ENCODE peak calls at places on chromosomes 11 and 22, in six cellular contexts. W is left ventricle myocardium inferior, T is uterus, K is foreskin fibroblast, L is cardiac fibroblast, Z is lower leg skin. B is an unnamed sample.

GRCh38 chr11:88204353-88204752 is 29.1 kb upstream of the RAB38 start:
- DNase-seq in L (no peak), W (no peak), T (no peak), K (no peak), Z (no peak), B (no peak)

GRCh38 chr11:14070866-14071265 is 108.3 kb downstream of the SPON1 start:
- DNase-seq in L (no peak), K (no peak), T (no peak), Z (no peak), W (no peak), B (no peak)

GRCh38 chr22:44587004-44587793 is 89.2 kb upstream of the RTL6 start:
- DNase-seq in K (no peak), W (peak; percentile 12), L (no peak), T (no peak), Z (no peak), B (no peak)

GRCh38 chr11:1921576-1922141 is 2.2 kb downstream of the TNNT3 start:
- DNase-seq in T (peak; percentile 73), W (no peak), K (peak; percentile 41), Z (no peak), L (peak; percentile 93), B (no peak)

GRCh38 chr11:34052036-34052607 is 591 bp downstream of the CAPRIN1 start:
- DNase-seq in W (peak; percentile 94), Z (peak; percentile 78), T (peak; percentile 89), L (peak; percentile 84), K (peak; percentile 96), B (peak; percentile 36)

GRCh38 chr11:363948-364761 is 5.1 kb upstream of the B4GALNT4 start:
- DNase-seq in L (peak; percentile 34), T (no peak), W (no peak), Z (no peak), K (peak; percentile 72), B (no peak)

GRCh38 chr11:107696140-107696539 is 15.7 kb downstream of the SLN start:
- DNase-seq in L (peak; percentile 88), W (no peak), Z (no peak), K (peak; percentile 92), T (no peak), B (no peak)

GRCh38 chr11:64969209-64969608 is 2.7 kb downstream of the MAJIN start:
- DNase-seq in L (peak; percentile 61), K (peak; percentile 59), W (no peak), Z (no peak), T (no peak), B (no peak)

GRCh38 chr22:40638261-40638660 is 1.7 kb upstream of the MRTFA start:
- DNase-seq in L (no peak), W (no peak), T (no peak), Z (no peak), K (no peak), B (no peak)

GRCh38 chr22:23531283-23531921 is 48.7 kb downstream of the IGLL1 start:
- DNase-seq in Z (no peak), K (no peak), T (no peak), W (no peak), L (no peak), B (no peak)

GRCh38 chr11:131581006-131581405 is 210.6 kb downstream of the NTM start:
- DNase-seq in Z (no peak), K (no peak), W (no peak), T (no peak), L (no peak), B (no peak)

GRCh38 chr11:65822760-65823528 is 10.8 kb upstream of the SNX32 start:
- DNase-seq in Z (no peak), K (no peak), T (no peak), L (no peak), W (no peak), B (no peak)

GRCh38 chr11:37916331-37916730 is 1318.3 kb upstream of the RAG2 start:
- DNase-seq in K (no peak), T (no peak), W (no peak), L (no peak), Z (no peak), B (no peak)

GRCh38 chr22:46710842-46711241 is 27.2 kb downstream of the CERK start:
- DNase-seq in K (no peak), L (no peak), Z (no peak), W (no peak), T (no peak), B (no peak)

GRCh38 chr11:26467506-26467905 is 104.6 kb downstream of the MUC15 start:
- DNase-seq in L (no peak), Z (no peak), K (no peak), W (no peak), T (no peak), B (no peak)

GRCh38 chr11:114358711-114359110 is 41.6 kb downstream of the C11orf71 start:
- DNase-seq in K (no peak), T (no peak), W (no peak), Z (no peak), L (peak; percentile 49), B (no peak)

GRCh38 chr11:56659755-56660154 is 3.7 kb upstream of the OR5AR1 start:
- DNase-seq in W (no peak), K (no peak), T (no peak), Z (no peak), L (no peak), B (no peak)

GRCh38 chr22:24855794-24856193 is 49.8 kb downstream of the SGSM1 start:
- DNase-seq in Z (no peak), W (no peak), K (no peak), L (no peak), T (no peak), B (no peak)

GRCh38 chr22:17841836-17842235 is 67.6 kb upstream of the BID start:
- DNase-seq in K (no peak), L (no peak), Z (no peak), W (no peak), T (no peak), B (no peak)

GRCh38 chr11:33706961-33707360 is 6.3 kb upstream of the C11orf91 start:
- DNase-seq in Z (no peak), K (no peak), W (no peak), L (no peak), T (no peak), B (no peak)

GRCh38 chr11:68117896-68118470 is 3.2 kb downstream of the CHKA start:
- DNase-seq in Z (no peak), T (no peak), W (no peak), L (no peak), K (no peak), B (no peak)

GRCh38 chr22:37403267-37403960 is 23.9 kb downstream of the ELFN2 start:
- DNase-seq in W (no peak), T (no peak), Z (no peak), L (no peak), K (no peak), B (no peak)

GRCh38 chr11:61349189-61349751 is 12.4 kb downstream of the CYB561A3 start:
- DNase-seq in W (no peak), K (peak; percentile 60), L (no peak), Z (no peak), T (no peak), B (no peak)

GRCh38 chr22:26606611-26607010 is 11.2 kb downstream of the CRYBB1 start:
- DNase-seq in K (peak; percentile 53), L (peak; percentile 83), W (no peak), Z (no peak), T (no peak), B (no peak)

DNA sequence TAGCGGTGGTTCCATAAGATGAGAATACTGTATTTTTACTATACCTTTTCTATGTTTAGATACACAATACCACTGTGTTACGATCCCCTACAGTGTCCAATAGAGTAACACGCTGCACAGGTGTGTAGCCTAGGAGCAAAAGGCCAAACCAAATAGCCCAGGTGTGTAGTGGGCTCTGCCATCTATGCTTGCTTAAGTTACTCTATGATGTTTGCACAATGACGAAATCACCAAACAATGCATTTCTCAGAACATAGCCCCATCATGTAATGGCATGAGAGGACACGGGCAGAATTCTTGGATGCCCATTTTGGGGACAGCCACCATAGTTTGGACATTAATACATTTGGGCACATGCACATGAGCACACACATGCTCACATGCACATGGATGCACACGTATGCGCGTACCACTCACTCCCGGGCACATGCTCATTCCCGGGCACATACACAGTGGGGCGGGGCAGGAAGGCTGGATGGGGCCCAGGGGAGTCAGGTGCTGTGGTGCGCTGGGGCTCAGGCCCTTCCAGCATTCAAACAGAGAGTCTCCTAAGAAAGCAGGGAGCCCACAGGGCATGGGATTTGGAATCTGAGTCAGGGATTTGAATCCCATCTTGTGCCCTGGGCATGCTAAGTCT is 51.1 kb downstream of the RTN4R start:
- DNase-seq in L (no peak), K (no peak), W (no peak), Z (no peak), T (no peak), B (no peak)
- H3K4me3 ChIP-seq in L (no peak overlapping the region), K (no peak overlapping the region), W (no peak overlapping the region), Z (no peak overlapping the region), T (no peak overlapping the region), B (no peak overlapping the region)

GRCh38 chr11:21927628-21928027 is 265.3 kb upstream of the ANO5 start:
- DNase-seq in W (no peak), L (no peak), T (no peak), Z (no peak), K (no peak), B (no peak)

GRCh38 chr11:21931436-21932101 is 261.3 kb upstream of the ANO5 start:
- DNase-seq in Z (no peak), T (no peak), W (no peak), L (no peak), K (no peak), B (no peak)

GRCh38 chr11:21933095-21933494 is 259.8 kb upstream of the ANO5 start:
- DNase-seq in T (no peak), W (no peak), Z (no peak), K (no peak), L (peak; percentile 8), B (no peak)

GRCh38 chr11:21928834-21929233 is 264.1 kb upstream of the ANO5 start:
- DNase-seq in K (no peak), W (no peak), L (no peak), T (no peak), Z (no peak), B (no peak)
- H3K4me3 ChIP-seq in K (no peak overlapping the region), W (no peak overlapping the region), L (no peak overlapping the region), T (no peak overlapping the region), Z (no peak overlapping the region), B (no peak overlapping the region)

DNA sequence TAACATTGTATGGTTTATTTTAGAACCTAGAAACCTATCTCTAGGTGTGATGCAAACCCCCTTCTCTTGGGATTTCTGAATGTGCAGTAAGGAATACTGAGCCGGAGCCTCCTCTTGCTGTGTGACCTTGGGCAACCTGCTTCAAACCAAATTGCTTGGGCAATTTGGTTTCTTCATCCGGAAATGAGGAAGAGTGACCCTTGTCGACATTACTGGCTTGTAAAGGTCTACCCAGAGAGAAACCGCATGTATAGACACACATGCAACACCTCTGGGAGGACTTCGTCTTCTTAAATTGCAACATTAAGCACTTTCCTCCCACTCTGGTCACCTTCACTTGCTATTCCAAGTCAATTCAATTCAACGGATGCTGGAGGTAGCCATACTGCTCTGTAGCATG is 19.6 kb upstream of the TP53I11 start:
- DNase-seq in L (no peak), T (no peak), W (no peak), Z (no peak), K (no peak), B (no peak)
- H3K4me3 ChIP-seq in L (no peak overlapping the region), T (no peak overlapping the region), W (no peak overlapping the region), Z (no peak overlapping the region), K (no peak overlapping the region), B (no peak overlapping the region)

DNA sequence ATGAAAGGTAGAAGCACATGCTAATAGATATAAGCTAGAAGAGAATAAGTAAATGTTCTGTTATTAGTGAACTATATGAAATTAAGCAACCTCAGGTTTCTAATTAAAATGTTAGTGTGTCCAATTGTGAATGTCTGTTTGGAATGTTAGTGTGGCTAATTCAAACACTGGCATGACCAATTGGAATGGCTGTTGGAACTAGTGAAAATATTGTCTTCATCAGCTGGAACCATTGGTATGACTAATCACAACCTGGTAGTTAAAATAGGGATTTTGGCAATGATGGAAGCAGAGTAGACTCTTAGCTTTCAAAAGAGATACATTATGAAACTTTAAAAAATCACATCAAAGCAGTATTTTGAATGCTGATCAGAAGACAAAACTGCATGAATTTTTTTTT is 66.8 kb downstream of the CYB5R2 start:
- DNase-seq in K (peak; percentile 25), W (no peak), Z (no peak), T (no peak), L (no peak), B (no peak)
- H3K4me3 ChIP-seq in K (no peak overlapping the region), W (no peak overlapping the region), Z (no peak overlapping the region), T (no peak overlapping the region), L (no peak overlapping the region), B (no peak overlapping the region)